ENCODE peak calls at places on chromosomes 1 and 21, in nine cellular contexts. T is GM23338, W is aorta, S is heart right ventricle, B is A549, H is psoas muscle, L is PC-3, J is lower lobe of right lung, O is stomach. X is an unnamed sample.

GRCh38 chr1:107274227-107274626 is 133.4 kb downstream of the NTNG1 start:
- DNase-seq in H (no peak), J (no peak), B (no peak), S (no peak), T (no peak), L (no peak), O (no peak), W (no peak), X (no peak)

GRCh38 chr1:78045850-78046778 is at the start of gene GIPC2:
- DNase-seq in T (peak), B (no peak), O (peak), L (no peak), H (peak), S (peak), W (peak), J (peak), X (no peak)

GRCh38 chr1:15736035-15736665 is at the start of gene SLC25A34:
- DNase-seq in H (peak), O (peak), B (no peak), J (peak), T (peak), S (peak), W (no peak), L (no peak), X (no peak)

GRCh38 chr1:209443975-209444651 is 139.4 kb upstream of the CAMK1G start:
- DNase-seq in L (no peak), T (no peak), B (no peak), W (no peak), S (no peak), H (no peak), O (no peak), J (no peak), X (no peak)

GRCh38 chr1:189962171-189962570 is 515.5 kb downstream of the BRINP3 start:
- DNase-seq in S (no peak), W (no peak), L (peak), O (no peak), H (no peak), B (no peak), J (no peak), T (no peak), X (no peak)

GRCh38 chr1:202164271-202165037 is 4.1 kb upstream of the PTPN7 start:
- DNase-seq in T (no peak), W (no peak), S (no peak), O (no peak), J (no peak), B (no peak), H (no peak), L (no peak), X (peak)

GRCh38 chr1:31702836-31703404 is 897 bp downstream of the COL16A1 start:
- DNase-seq in J (no peak), H (no peak), B (no peak), L (no peak), O (no peak), W (no peak), S (no peak), T (no peak), X (no peak)

GRCh38 chr1:54743416-54743815 is 20.9 kb downstream of the PARS2 start:
- DNase-seq in T (no peak), B (no peak), O (no peak), J (no peak), W (no peak), H (no peak), L (no peak), S (no peak), X (no peak)

GRCh38 chr1:236861560-236862230 is 66.6 kb downstream of the MTR start:
- DNase-seq in O (no peak), W (no peak), B (no peak), S (no peak), T (no peak), H (no peak), J (no peak), L (no peak), X (peak)

GRCh38 chr1:959730-960039 is 629 bp upstream of the NOC2L start:
- DNase-seq in H (no peak), B (no peak), L (no peak), J (no peak), S (no peak), O (no peak), W (no peak), T (no peak), X (no peak)

GRCh38 chr1:960371-961131 is at the start of gene KLHL17:
- DNase-seq in O (peak), J (peak), L (peak), H (peak), T (peak), W (peak), B (peak), S (peak), X (peak)

GRCh38 chr1:956636-957035 is 2.4 kb downstream of the NOC2L start:
- DNase-seq in O (no peak), T (no peak), L (no peak), H (no peak), W (no peak), S (no peak), J (no peak), B (no peak), X (no peak)

GRCh38 chr1:961132-961652 is 808 bp downstream of the KLHL17 start:
- DNase-seq in W (no peak), O (no peak), L (no peak), B (no peak), T (no peak), H (no peak), S (no peak), J (no peak), X (no peak)

DNA sequence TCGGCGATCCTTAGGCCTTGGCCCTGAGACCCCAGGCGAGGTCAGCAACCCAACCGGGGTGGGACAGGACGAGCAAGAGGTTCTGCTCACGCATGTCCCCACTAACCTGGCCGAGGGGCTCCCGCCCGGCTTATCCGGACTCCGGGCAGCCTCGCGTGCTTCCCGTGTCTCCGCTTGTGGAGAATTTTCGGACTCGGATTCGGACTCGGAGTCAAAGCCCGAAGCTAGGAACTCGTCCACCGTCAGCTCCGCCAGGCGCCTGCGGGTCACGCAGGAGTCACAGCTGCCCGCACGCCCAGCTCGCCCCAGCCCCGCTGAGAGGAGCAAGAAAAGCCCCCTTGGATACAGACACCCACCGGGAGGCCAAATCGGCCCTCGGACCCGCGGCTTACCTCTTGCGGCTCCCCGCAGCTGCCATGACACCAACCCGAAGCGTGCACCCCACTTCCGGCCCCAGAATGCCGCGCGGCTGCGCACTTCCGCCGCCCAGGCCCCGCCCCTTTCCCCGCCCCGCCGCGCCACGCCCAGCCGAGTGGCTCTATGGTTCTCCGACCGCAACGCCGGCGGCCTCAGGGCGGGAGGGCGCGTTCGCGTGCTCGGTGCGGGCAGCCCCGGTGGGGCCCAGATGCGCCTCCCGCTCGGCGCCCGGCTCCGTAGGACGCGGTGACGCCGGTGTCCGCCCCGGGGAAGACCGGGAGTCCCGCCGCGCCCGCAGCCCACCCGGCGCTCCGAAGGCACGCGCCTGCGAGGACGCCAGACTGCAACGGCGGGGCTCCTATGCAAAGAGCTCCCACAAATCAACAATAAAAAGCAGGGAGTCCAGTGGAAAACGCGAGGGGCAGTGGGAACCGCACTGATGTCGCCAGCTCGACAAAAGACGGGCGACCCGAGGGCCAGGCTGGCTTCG is at the start of gene NOC2L:
- DNase-seq in J (peak), S (peak), H (peak), O (peak), L (peak), B (peak), T (peak), W (peak), X (peak)
- H3K27ac ChIP-seq in J (peak), S (peak), H (peak), O (no peak), L (peak), B (peak), T (no peak), W (no peak), X (peak)

DNA sequence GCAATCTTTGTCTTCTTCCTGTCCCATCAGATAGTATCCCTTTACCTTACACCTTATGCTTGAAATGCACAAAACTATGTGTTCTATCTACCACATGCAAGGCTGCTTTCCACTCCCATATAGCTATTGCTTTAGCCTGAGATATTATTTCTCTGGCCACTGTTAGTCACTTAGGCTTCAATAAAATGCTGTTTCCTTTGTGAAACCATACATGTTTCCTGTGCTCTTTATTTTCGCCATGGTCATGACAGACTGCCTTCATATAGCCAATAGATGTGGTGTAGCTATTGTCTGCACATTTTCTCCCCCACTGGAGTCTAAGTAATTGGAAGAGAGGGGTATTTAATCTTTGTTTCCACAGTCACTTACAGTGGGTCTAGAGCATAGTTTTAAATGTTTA is 108.4 kb downstream of the GREM2 start:
- DNase-seq in O (no peak), S (no peak), W (no peak), T (no peak), L (no peak), J (no peak), B (no peak), H (no peak), X (no peak)
- H3K27ac ChIP-seq in O (no peak), S (no peak), W (no peak), T (no peak), L (no peak), J (no peak), B (no peak), H (no peak), X (no peak)

DNA sequence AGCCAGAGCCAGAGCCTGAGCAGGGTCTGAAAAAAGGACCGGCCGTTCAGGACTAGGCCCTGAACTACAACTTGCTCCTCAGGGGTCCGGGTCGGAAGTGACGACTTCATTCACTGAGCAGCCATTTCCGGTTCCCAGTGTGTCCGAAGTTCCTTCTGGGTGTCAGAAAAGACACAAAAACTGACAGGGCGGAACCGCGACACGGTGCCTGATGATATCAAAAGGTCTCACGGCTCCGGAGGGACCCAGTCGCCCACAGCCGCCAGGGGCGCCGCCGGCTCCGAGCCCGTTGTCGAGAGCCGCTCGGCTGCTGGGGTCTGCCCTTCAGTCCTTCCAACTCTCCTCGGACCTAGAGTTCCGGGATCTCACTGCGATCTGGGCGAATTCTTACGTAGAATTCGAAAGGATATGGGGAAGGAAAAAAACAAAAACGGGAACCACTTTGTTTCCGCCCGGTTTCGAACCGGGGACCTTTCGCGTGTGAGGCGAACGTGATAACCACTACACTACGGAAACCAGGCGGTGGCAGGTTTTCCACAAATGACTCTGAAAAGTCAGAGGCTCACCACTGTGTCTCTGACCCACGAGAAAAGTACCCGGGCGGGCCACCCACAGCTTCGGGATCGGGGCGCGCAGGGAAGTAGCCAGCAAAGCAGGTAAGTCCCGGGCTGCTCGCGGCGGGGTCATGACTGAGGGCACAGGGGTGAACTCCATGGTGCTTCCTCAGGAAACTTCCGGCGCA is 31.8 kb upstream of the CFAP126 start:
- DNase-seq in L (peak), T (peak), W (peak), H (peak), O (peak), J (peak), B (peak), S (peak), X (peak)
- H3K27ac ChIP-seq in L (peak), T (peak), W (peak), H (peak), O (peak), J (peak), B (peak), S (peak), X (peak)

GRCh38 chr1:113982955-113983742 is 3.9 kb downstream of the OLFML3 start:
- DNase-seq in O (no peak), J (no peak), B (no peak), T (no peak), S (no peak), L (no peak), H (no peak), W (no peak), X (no peak)

GRCh38 chr1:113981962-113982931 is 3.0 kb downstream of the OLFML3 start:
- DNase-seq in O (peak), L (no peak), H (peak), J (no peak), T (no peak), B (no peak), S (peak), W (peak), X (no peak)

GRCh38 chr1:113986802-113987201 is 7.5 kb downstream of the OLFML3 start:
- DNase-seq in T (no peak), L (no peak), B (no peak), H (no peak), O (no peak), S (no peak), J (no peak), W (no peak), X (no peak)

GRCh38 chr1:113984710-113985109 is 5.4 kb downstream of the OLFML3 start:
- DNase-seq in J (no peak), O (no peak), L (no peak), W (no peak), T (no peak), H (no peak), B (no peak), S (no peak), X (no peak)

GRCh38 chr1:113983826-113984225 is 4.6 kb downstream of the OLFML3 start:
- DNase-seq in S (no peak), B (no peak), T (no peak), L (no peak), J (no peak), O (no peak), H (no peak), W (no peak), X (no peak)
- H3K27ac ChIP-seq in S (peak), B (peak), T (no peak), L (no peak), J (peak), O (no peak), H (peak), W (no peak), X (no peak)

GRCh38 chr21:29738730-29739129 is 201.1 kb downstream of the GRIK1 start:
- DNase-seq in S (no peak), L (no peak), W (no peak), O (no peak), J (no peak), H (no peak), B (no peak), T (no peak), X (no peak)

GRCh38 chr21:29741761-29742160 is 198.0 kb downstream of the GRIK1 start:
- DNase-seq in O (no peak), W (no peak), L (no peak), S (no peak), B (no peak), J (no peak), T (no peak), H (no peak), X (no peak)

DNA sequence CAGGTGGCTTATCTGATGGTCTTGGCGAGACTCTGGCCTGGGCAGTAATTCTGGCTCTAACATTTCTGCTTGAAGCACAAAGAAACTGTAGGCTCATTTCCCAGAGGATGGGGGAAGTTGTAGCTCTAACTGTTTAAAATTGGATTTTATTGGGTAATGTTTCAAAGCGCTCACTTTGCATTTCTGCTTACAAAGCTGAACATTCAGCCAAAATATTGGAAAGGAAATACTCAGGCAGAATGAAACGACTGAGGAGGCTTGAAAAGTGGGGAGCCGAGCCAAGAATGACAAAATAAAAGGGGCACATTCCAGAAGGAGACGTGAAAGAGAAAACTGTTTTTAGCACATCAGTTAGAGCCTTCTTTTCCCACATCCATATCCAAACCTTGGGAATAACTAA is 202.6 kb downstream of the GRIK1 start:
- DNase-seq in S (no peak), L (no peak), O (no peak), T (no peak), H (no peak), J (no peak), B (no peak), W (no peak), X (no peak)
- H3K27ac ChIP-seq in S (no peak), L (no peak), O (no peak), T (no peak), H (no peak), J (no peak), B (no peak), W (no peak), X (no peak)

DNA sequence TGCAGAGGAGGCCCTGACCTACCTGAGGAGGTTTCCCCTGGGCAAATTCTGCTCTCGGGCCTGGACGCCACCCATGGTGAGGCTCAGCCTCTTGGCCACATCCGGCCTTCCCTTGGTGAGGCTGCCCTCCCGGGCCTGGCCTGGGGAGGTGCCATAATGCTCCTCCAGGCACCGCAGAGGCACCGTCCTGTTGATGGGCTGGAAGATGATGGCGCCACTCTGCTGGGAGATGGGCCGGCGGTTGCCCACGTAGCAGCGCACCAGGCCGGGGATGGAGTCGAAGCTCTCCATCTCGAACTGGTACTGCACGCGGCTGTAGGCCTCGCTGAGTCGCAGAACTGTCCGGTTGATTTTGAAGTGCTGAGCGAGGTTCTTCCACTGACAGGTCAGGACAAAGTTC is 92.7 kb downstream of the BCAR3 start:
- DNase-seq in S (no peak), L (no peak), O (no peak), B (no peak), T (no peak), J (no peak), W (no peak), H (no peak), X (no peak)
- H3K27ac ChIP-seq in S (peak), L (no peak), O (no peak), B (peak), T (no peak), J (no peak), W (no peak), H (peak), X (no peak)

DNA sequence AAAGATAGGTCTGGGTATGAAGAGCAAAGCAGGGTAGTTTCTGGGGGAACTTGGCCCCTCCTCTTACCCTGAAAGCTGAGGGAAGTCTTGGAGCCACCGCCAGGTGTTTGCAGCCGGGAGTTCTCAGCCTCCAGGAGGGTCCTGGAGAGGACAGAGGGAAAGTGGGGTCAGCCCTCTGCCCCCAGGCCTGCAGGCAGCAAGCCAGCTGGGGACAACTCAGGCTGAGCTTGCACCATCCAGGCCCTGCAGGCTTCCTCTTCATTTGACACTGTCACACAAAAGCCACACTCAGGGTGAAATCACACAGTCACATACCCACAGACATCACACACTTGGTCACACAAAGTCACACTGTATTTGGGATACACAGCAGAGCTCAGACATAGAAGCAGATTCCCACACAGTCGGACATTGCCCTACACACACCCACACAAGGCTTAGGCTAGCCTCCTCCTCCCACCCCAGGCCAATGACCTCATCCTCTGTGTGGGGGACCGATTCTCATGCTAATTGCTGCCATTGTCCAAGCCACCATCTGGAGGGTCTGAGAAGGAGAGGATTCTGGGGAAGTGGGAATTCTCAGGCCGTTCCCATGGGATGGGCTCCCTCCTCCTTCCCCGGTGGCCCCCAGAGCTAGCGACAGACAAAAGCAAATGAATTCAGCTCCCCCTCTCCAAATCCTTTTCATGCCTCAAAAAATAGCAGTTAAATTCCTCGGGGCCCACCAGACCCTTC is 3.7 kb downstream of the NES start:
- DNase-seq in S (no peak), J (no peak), L (no peak), T (peak), H (no peak), W (no peak), B (no peak), O (no peak), X (no peak)
- H3K27ac ChIP-seq in S (peak), J (peak), L (no peak), T (peak), H (peak), W (no peak), B (no peak), O (no peak), X (no peak)

DNA sequence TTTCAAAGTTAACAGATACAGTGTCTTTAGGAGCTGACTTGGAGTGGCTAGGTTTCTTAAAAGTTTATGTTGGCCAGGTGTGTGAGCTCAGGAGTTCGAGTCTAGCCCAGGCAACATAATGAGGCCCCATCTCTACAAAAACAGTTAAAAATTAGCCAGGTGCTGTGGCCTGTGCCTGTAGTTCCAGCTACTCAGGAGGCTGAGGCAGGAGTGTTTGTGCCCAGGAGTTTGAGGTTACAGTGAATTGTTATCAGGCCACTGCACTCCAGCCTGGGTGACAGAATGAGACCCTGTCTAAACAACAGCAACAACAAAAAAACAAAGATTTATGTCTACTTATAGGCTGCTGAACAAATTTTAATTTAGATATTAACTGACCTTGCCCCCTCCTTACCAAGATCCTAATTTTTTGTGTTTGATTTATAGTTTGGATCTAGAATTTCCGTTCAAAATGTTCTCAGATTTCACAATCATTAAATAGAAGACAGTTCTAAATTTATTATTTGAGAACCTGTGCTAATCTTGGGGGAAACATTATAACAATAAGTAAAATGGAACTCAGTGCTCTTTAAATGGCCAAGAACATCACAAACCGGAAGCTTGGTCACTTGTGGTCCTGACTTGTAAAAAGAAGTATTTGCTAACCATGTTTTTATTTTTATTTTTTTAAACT is 67.8 kb downstream of the POU2F1 start:
- DNase-seq in O (no peak), W (no peak), L (no peak), T (no peak), S (no peak), H (no peak), B (no peak), J (no peak), X (no peak)
- H3K27ac ChIP-seq in O (no peak), W (no peak), L (no peak), T (peak), S (no peak), H (no peak), B (no peak), J (no peak), X (no peak)